ENCODE peak calls at places on chromosomes 12 and 14, in four cellular contexts. I is Daoy; R is NAMALWA; N is effector CD8-positive, alpha-beta T cell. W is an unnamed sample.

GRCh38 chr14:89915114-89915878 is 39.2 kb downstream of the EFCAB11 start:
- DNase-seq in I (peak; percentile 57), R (peak; percentile 78), N (peak; percentile 21), W (peak; percentile 90)

GRCh38 chr12:65171073-65171472 is 1.7 kb downstream of the LEMD3 start:
- DNase-seq in I (no peak), R (no peak), N (no peak), W (peak; percentile 49)

GRCh38 chr12:127770123-127770522 is 496.8 kb upstream of the TMEM132C start:
- DNase-seq in I (peak; percentile 33), R (no peak), N (no peak), W (no peak)

GRCh38 chr14:32593290-32593942 is 264.3 kb downstream of the AKAP6 start:
- DNase-seq in I (peak; percentile 54), R (no peak), N (no peak), W (no peak)

GRCh38 chr12:115155665-115156645 is 472.0 kb upstream of the TBX3 start:
- DNase-seq in I (peak; percentile 94), R (no peak), N (no peak), W (no peak)

GRCh38 chr12:85519163-85519562 is 239.1 kb downstream of the ALX1 start:
- DNase-seq in I (no peak), R (no peak), N (no peak), W (no peak)

GRCh38 chr14:104359969-104360442 is 219.6 kb upstream of the C14orf180 start:
- DNase-seq in I (no peak), R (no peak), N (no peak), W (no peak)

GRCh38 chr14:73888971-73889370 is 2.3 kb downstream of the ZNF410 start:
- DNase-seq in I (no peak), R (no peak), N (no peak), W (no peak)

GRCh38 chr12:52279683-52280318 is 5.4 kb downstream of the KRT86 start:
- DNase-seq in I (no peak), R (no peak), N (no peak), W (no peak)

GRCh38 chr12:112762753-112763152 is 28.8 kb upstream of the RPH3A start:
- DNase-seq in I (no peak), R (peak; percentile 66), N (no peak), W (peak; percentile 43)

GRCh38 chr12:83016226-83016835 is 329.6 kb downstream of the TMTC2 start:
- DNase-seq in I (peak; percentile 41), R (no peak), N (no peak), W (no peak)

GRCh38 chr12:115223322-115223721 is 539.3 kb upstream of the TBX3 start:
- DNase-seq in I (peak; percentile 79), R (no peak), N (no peak), W (no peak)